ENCODE peak calls at places on chromosome 16, in four cellular contexts. One of them, this sample, is unnamed.

GRCh38 chr16:66948034-66948821 is 12.8 kb upstream of the CES3 start:
- DNase-seq in SK-N-SH: no peak
- DNase-seq in fibroblast of lung: no peak
- DNase-seq in K562: no peak
- DNase-seq in this sample: peak; percentile 18

GRCh38 chr16:56931253-56931768 is 631 bp upstream of the HERPUD1 start:
- DNase-seq in SK-N-SH: no peak
- DNase-seq in fibroblast of lung: no peak
- DNase-seq in K562: peak; percentile 23
- DNase-seq in this sample: no peak

GRCh38 chr16:57830890-57831484 is 28.7 kb upstream of the KIFC3 start:
- DNase-seq in SK-N-SH: no peak
- DNase-seq in fibroblast of lung: no peak
- DNase-seq in K562: no peak
- DNase-seq in this sample: no peak

GRCh38 chr16:68272501-68273209 is 8.3 kb downstream of the SLC7A6 start:
- DNase-seq in SK-N-SH: no peak
- DNase-seq in fibroblast of lung: no peak
- DNase-seq in K562: no peak
- DNase-seq in this sample: no peak

GRCh38 chr16:62540496-62540895 is 504.3 kb upstream of the CDH8 start:
- DNase-seq in SK-N-SH: no peak
- DNase-seq in fibroblast of lung: no peak
- DNase-seq in K562: no peak
- DNase-seq in this sample: no peak

GRCh38 chr16:70786020-70786419 is 14.9 kb downstream of the VAC14 start:
- DNase-seq in SK-N-SH: no peak
- DNase-seq in fibroblast of lung: no peak
- DNase-seq in K562: no peak
- DNase-seq in this sample: no peak

GRCh38 chr16:28496844-28497243 is 2.4 kb downstream of the APOBR start:
- DNase-seq in SK-N-SH: no peak
- DNase-seq in fibroblast of lung: no peak
- DNase-seq in K562: no peak
- DNase-seq in this sample: no peak

GRCh38 chr16:48611329-48612137 is 1.6 kb upstream of the N4BP1 start:
- DNase-seq in SK-N-SH: no peak
- DNase-seq in fibroblast of lung: no peak
- DNase-seq in K562: peak; percentile 19
- DNase-seq in this sample: no peak

GRCh38 chr16:15427648-15428239 is 6.6 kb upstream of the BMERB1 start:
- DNase-seq in SK-N-SH: peak; percentile 75
- DNase-seq in fibroblast of lung: peak; percentile 90
- DNase-seq in K562: peak; percentile 76
- DNase-seq in this sample: peak; percentile 82

GRCh38 chr16:2497116-2497630 is 16.6 kb upstream of the ATP6V0C start:
- DNase-seq in SK-N-SH: peak; percentile 51
- DNase-seq in fibroblast of lung: peak; percentile 36
- DNase-seq in K562: peak; percentile 89
- DNase-seq in this sample: no peak

GRCh38 chr16:30183961-30184429 is 593 bp downstream of the CORO1A start:
- DNase-seq in SK-N-SH: peak; percentile 44
- DNase-seq in fibroblast of lung: no peak
- DNase-seq in K562: no peak
- DNase-seq in this sample: no peak

GRCh38 chr16:51133130-51133529 is 17.9 kb downstream of the SALL1 start:
- DNase-seq in SK-N-SH: no peak
- DNase-seq in fibroblast of lung: no peak
- DNase-seq in K562: no peak
- DNase-seq in this sample: no peak
- H3K9ac ChIP-seq in SK-N-SH: no peak overlapping the region
- H3K9ac ChIP-seq in fibroblast of lung: no peak overlapping the region
- H3K9ac ChIP-seq in K562: no peak overlapping the region
- H3K9ac ChIP-seq in this sample: no peak overlapping the region

GRCh38 chr16:21302898-21303528 is 24.9 kb upstream of the CRYM start:
- DNase-seq in SK-N-SH: no peak
- DNase-seq in fibroblast of lung: peak; percentile 89
- DNase-seq in K562: peak; percentile 53
- DNase-seq in this sample: no peak
- H3K9ac ChIP-seq in SK-N-SH: no peak overlapping the region
- H3K9ac ChIP-seq in fibroblast of lung: no peak overlapping the region
- H3K9ac ChIP-seq in K562: no peak overlapping the region
- H3K9ac ChIP-seq in this sample: no peak overlapping the region

GRCh38 chr16:61194573-61194972 is 841.7 kb downstream of the CDH8 start:
- DNase-seq in SK-N-SH: no peak
- DNase-seq in fibroblast of lung: no peak
- DNase-seq in K562: no peak
- DNase-seq in this sample: no peak

GRCh38 chr16:61195006-61195405 is 841.2 kb downstream of the CDH8 start:
- DNase-seq in SK-N-SH: no peak
- DNase-seq in fibroblast of lung: no peak
- DNase-seq in K562: no peak
- DNase-seq in this sample: no peak
- H3K9ac ChIP-seq in SK-N-SH: no peak overlapping the region
- H3K9ac ChIP-seq in fibroblast of lung: no peak overlapping the region
- H3K9ac ChIP-seq in K562: no peak overlapping the region
- H3K9ac ChIP-seq in this sample: no peak overlapping the region

GRCh38 chr16:1398351-1398750 is 16.2 kb downstream of the UNKL start:
- DNase-seq in SK-N-SH: peak; percentile 20
- DNase-seq in fibroblast of lung: no peak
- DNase-seq in K562: no peak
- DNase-seq in this sample: no peak
- H3K9ac ChIP-seq in SK-N-SH: no peak overlapping the region
- H3K9ac ChIP-seq in fibroblast of lung: no peak overlapping the region
- H3K9ac ChIP-seq in K562: no peak overlapping the region
- H3K9ac ChIP-seq in this sample: no peak overlapping the region

This sample was measured in endothelial cell of umbilical vein.